ENCODE peak calls at places on chromosomes 7 and 10, in ten cellular contexts. K, W, V, O, Q, D, E, P, C and A are unnamed samples.
A peak's percentile ranks its signal among the peaks of the same experiment; 100 is the strongest.

GRCh38 chr7:22138106-22138505 is 192.4 kb upstream of the CDCA7L start:
- DNase-seq in K (no peak), W (no peak), V (no peak), O (no peak), Q (no peak), D (no peak), E (no peak), P (no peak), C (no peak), A (no peak)

GRCh38 chr7:96143495-96144259 is 178.2 kb downstream of the SLC25A13 start:
- DNase-seq in K (no peak), W (no peak), V (no peak), O (no peak), Q (no peak), D (peak; percentile 27), E (no peak), P (no peak), C (no peak), A (no peak)

GRCh38 chr7:32518534-32519140 is 23.3 kb downstream of the AVL9 start:
- DNase-seq in K (peak; percentile 78), W (no peak), V (peak; percentile 49), O (no peak), Q (no peak), D (peak; percentile 82), E (no peak), P (no peak), C (no peak), A (no peak)

GRCh38 chr10:84845628-84846261 is 517.4 kb downstream of the CCSER2 start:
- DNase-seq in K (no peak), W (no peak), V (peak; percentile 22), O (no peak), Q (no peak), D (peak; percentile 58), E (peak; percentile 41), P (no peak), C (no peak), A (peak; percentile 51)

GRCh38 chr10:46091080-46091833 is 45.2 kb upstream of the MSMB start:
- DNase-seq in K (no peak), W (no peak), V (no peak), O (no peak), Q (peak; percentile 94), D (no peak), E (peak; percentile 69), P (no peak), C (no peak), A (no peak)

GRCh38 chr10:68221196-68221595 is 10.7 kb downstream of the ATOH7 start:
- DNase-seq in K (no peak), W (no peak), V (peak; percentile 97), O (no peak), Q (no peak), D (no peak), E (no peak), P (no peak), C (no peak), A (no peak)

GRCh38 chr10:124248646-124249045 is 155.2 kb upstream of the CHST15 start:
- DNase-seq in K (no peak), W (no peak), V (no peak), O (no peak), Q (no peak), D (no peak), E (no peak), P (no peak), C (no peak), A (no peak)

GRCh38 chr7:31307941-31308340 is 32.6 kb downstream of the NEUROD6 start:
- DNase-seq in K (no peak), W (no peak), V (no peak), O (no peak), Q (no peak), D (no peak), E (no peak), P (no peak), C (no peak), A (no peak)

GRCh38 chr10:24184455-24184854 is 24.5 kb upstream of the KIAA1217 start:
- DNase-seq in K (no peak), W (no peak), V (no peak), O (no peak), Q (no peak), D (no peak), E (no peak), P (no peak), C (no peak), A (no peak)

GRCh38 chr7:56290548-56290947 is 174.3 kb upstream of the NUPR2 start:
- DNase-seq in K (no peak), W (no peak), V (no peak), O (no peak), Q (no peak), D (no peak), E (no peak), P (no peak), C (no peak), A (no peak)

GRCh38 chr7:74480861-74481417 is 27.2 kb downstream of the GTF2IRD1 start:
- DNase-seq in K (peak; percentile 79), W (no peak), V (no peak), O (no peak), Q (no peak), D (no peak), E (no peak), P (peak; percentile 52), C (peak; percentile 89), A (peak; percentile 73)

GRCh38 chr10:30826679-30827078 is 197.1 kb upstream of the LYZL2 start:
- DNase-seq in K (no peak), W (no peak), V (no peak), O (no peak), Q (no peak), D (no peak), E (no peak), P (no peak), C (peak; percentile 23), A (no peak)

GRCh38 chr10:124520553-124521428 is 59.2 kb downstream of the LHPP start:
- DNase-seq in K (no peak), W (no peak), V (no peak), O (no peak), Q (no peak), D (peak; percentile 31), E (no peak), P (peak; percentile 25), C (no peak), A (no peak)

GRCh38 chr7:112452102-112452888 is 2.0 kb downstream of the IFRD1 start:
- DNase-seq in K (peak; percentile 57), W (peak; percentile 27), V (peak; percentile 32), O (no peak), Q (no peak), D (peak; percentile 56), E (peak; percentile 39), P (peak; percentile 54), C (no peak), A (peak; percentile 81)

GRCh38 chr7:115133248-115133647 is 211.4 kb downstream of the MDFIC start:
- DNase-seq in K (no peak), W (no peak), V (no peak), O (no peak), Q (no peak), D (no peak), E (no peak), P (no peak), C (no peak), A (no peak)

GRCh38 chr10:113454341-113455061 is 98.4 kb upstream of the HABP2 start:
- DNase-seq in K (peak; percentile 16), W (no peak), V (peak; percentile 45), O (no peak), Q (peak; percentile 70), D (peak; percentile 77), E (peak; percentile 43), P (peak; percentile 33), C (peak; percentile 79), A (peak; percentile 74)

GRCh38 chr7:24637021-24637420 is 63.8 kb downstream of the PALS2 start:
- DNase-seq in K (peak; percentile 50), W (no peak), V (no peak), O (no peak), Q (no peak), D (no peak), E (no peak), P (no peak), C (no peak), A (no peak)
- TF ChIP-seq CTCF in K (no peak), W (no peak), V (no peak), O (no peak), Q (no peak), D (no peak), E (no peak), P (no peak), C (no peak), A (no peak)

DNA sequence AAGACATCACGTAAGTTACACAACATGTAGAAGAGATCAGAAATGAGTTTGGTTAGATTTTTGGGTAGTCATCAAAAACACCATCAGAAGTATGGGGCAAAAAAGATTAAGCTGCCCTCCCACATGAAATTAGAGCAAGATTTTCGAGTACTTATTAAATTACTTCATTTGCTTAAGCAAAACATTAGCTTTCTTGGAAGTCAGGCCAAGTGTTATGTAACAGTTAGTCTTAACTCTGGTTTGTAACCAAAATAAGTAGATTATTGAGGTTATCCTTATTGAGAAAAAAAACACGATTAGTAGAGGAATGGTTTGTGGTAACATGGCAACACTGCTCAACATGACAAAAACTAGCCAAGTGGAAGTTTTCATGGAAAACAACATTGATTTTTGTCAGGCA is 37.9 kb downstream of the HBP1 start:
- DNase-seq in K (no peak), W (no peak), V (no peak), O (no peak), Q (no peak), D (no peak), E (no peak), P (no peak), C (no peak), A (no peak)
- H3K4me3 ChIP-seq in K (no peak overlapping the region), W (no peak overlapping the region), V (no peak overlapping the region), O (no peak overlapping the region), Q (no peak overlapping the region), D (no peak overlapping the region), E (no peak overlapping the region), P (no peak overlapping the region), C (no peak overlapping the region), A (no peak overlapping the region)

GRCh38 chr10:120145107-120145506 is 252.6 kb downstream of the SEC23IP start:
- DNase-seq in K (no peak), W (no peak), V (no peak), O (no peak), Q (no peak), D (no peak), E (no peak), P (no peak), C (no peak), A (no peak)
- H3K27me3 ChIP-seq in K (no peaks in the 10 kb centered on the region), W (peaks cover 2% of the 10 kb centered on the region), V (peaks cover 27% of the 10 kb centered on the region), O (no peaks in the 10 kb centered on the region), Q (no peaks in the 10 kb centered on the region), D (no peaks in the 10 kb centered on the region), E (no peaks in the 10 kb centered on the region), P (no peaks in the 10 kb centered on the region), C (no peaks in the 10 kb centered on the region), A (no peaks in the 10 kb centered on the region)

GRCh38 chr7:155252388-155252957 is 45.2 kb upstream of the INSIG1 start:
- DNase-seq in K (peak; percentile 44), W (no peak), V (peak; percentile 29), O (no peak), Q (no peak), D (no peak), E (no peak), P (no peak), C (no peak), A (no peak)
- TF ChIP-seq CTCF in K (no peak), W (no peak), V (peak; percentile 47), O (no peak), Q (no peak), D (no peak), E (no peak), P (no peak), C (no peak), A (no peak)

GRCh38 chr10:56633876-56634452 is 272.9 kb upstream of the ZWINT start:
- DNase-seq in K (no peak), W (no peak), V (no peak), O (no peak), Q (no peak), D (no peak), E (peak; percentile 80), P (no peak), C (no peak), A (no peak)
- H3K4me3 ChIP-seq in K (no peak overlapping the region), W (no peak overlapping the region), V (no peak overlapping the region), O (no peak overlapping the region), Q (no peak overlapping the region), D (no peak overlapping the region), E (no peak overlapping the region), P (no peak overlapping the region), C (no peak overlapping the region), A (no peak overlapping the region)